ENCODE peak calls at places on chromosome 5, in eight cellular contexts. O is stimulated activated CD8-positive, alpha-beta memory T cell treated with anti-CD3 and anti-CD28 coated beads, Interleukin-15, amount 100 ng/mL, for 24 hours; C is occipital lobe; F is progenitor cell of endocrine pancreas; K is NCI-H1092; G is coronary artery; R is AG04449; A is HAP-1. N is an unnamed sample.

GRCh38 chr5:84436866-84437265 is 52.2 kb upstream of the EDIL3 start:
- DNase-seq in O (no peak), C (no peak), F (no peak), K (no peak), G (no peak), R (no peak), A (no peak), N (no peak)

GRCh38 chr5:158619083-158619788 is 480.5 kb downstream of the EBF1 start:
- DNase-seq in O (no peak), C (no peak), F (no peak), K (peak), G (no peak), R (no peak), A (no peak), N (no peak)

GRCh38 chr5:158498959-158499679 is 600.6 kb downstream of the EBF1 start:
- DNase-seq in O (no peak), C (no peak), F (no peak), K (no peak), G (no peak), R (no peak), A (no peak), N (no peak)

GRCh38 chr5:1793301-1793740 is 6.3 kb downstream of the MRPL36 start:
- DNase-seq in O (no peak), C (no peak), F (no peak), K (no peak), G (no peak), R (no peak), A (no peak), N (no peak)

GRCh38 chr5:177455036-177455660 is 8.5 kb downstream of the PRR7 start:
- DNase-seq in O (peak), C (peak), F (peak), K (peak), G (no peak), R (no peak), A (peak), N (peak)

GRCh38 chr5:151198861-151199260 is 25.0 kb downstream of the CCDC69 start:
- DNase-seq in O (no peak), C (no peak), F (no peak), K (no peak), G (peak), R (no peak), A (no peak), N (no peak)

GRCh38 chr5:8844206-8844605 is 701.7 kb downstream of the SEMA5A start:
- DNase-seq in O (no peak), C (no peak), F (no peak), K (no peak), G (no peak), R (no peak), A (no peak), N (no peak)

GRCh38 chr5:107502711-107503110 is 168.0 kb downstream of the EFNA5 start:
- DNase-seq in O (no peak), C (no peak), F (no peak), K (peak), G (no peak), R (no peak), A (no peak), N (no peak)

GRCh38 chr5:141507387-141508091 is 18.7 kb downstream of the PCDHGC5 start:
- DNase-seq in O (no peak), C (no peak), F (no peak), K (no peak), G (no peak), R (peak), A (no peak), N (no peak)

GRCh38 chr5:68074633-68075032 is 140.9 kb upstream of the PIK3R1 start:
- DNase-seq in O (no peak), C (no peak), F (no peak), K (no peak), G (no peak), R (no peak), A (no peak), N (no peak)

GRCh38 chr5:124741711-124742496 is 4.5 kb downstream of the ZNF608 start:
- DNase-seq in O (no peak), C (no peak), F (no peak), K (no peak), G (no peak), R (no peak), A (peak), N (peak)

GRCh38 chr5:140564196-140565023 is at the start of the genes APBB3 and SLC35A4:
- DNase-seq in O (peak), C (peak), F (peak), K (peak), G (peak), R (peak), A (no peak), N (peak)

GRCh38 chr5:125464847-125465432 is 718.5 kb upstream of the ZNF608 start:
- DNase-seq in O (no peak), C (no peak), F (no peak), K (no peak), G (no peak), R (no peak), A (no peak), N (no peak)

GRCh38 chr5:116423587-116424257 is 150.9 kb downstream of the SEMA6A start:
- DNase-seq in O (no peak), C (no peak), F (no peak), K (no peak), G (no peak), R (no peak), A (no peak), N (no peak)

GRCh38 chr5:80990527-80990926 is 30.4 kb downstream of the RASGRF2 start:
- DNase-seq in O (no peak), C (no peak), F (no peak), K (no peak), G (no peak), R (no peak), A (no peak), N (no peak)

GRCh38 chr5:135241536-135241935 is 157.5 kb downstream of the MACROH2A1 start:
- DNase-seq in O (no peak), C (no peak), F (no peak), K (no peak), G (no peak), R (no peak), A (no peak), N (no peak)

GRCh38 chr5:73205309-73205708 is 32.3 kb downstream of the TMEM174 start:
- DNase-seq in O (no peak), C (no peak), F (no peak), K (peak), G (no peak), R (no peak), A (no peak), N (no peak)

GRCh38 chr5:2742921-2743679 is 8.4 kb downstream of the IRX2 start:
- DNase-seq in O (no peak), C (no peak), F (no peak), K (no peak), G (peak), R (no peak), A (no peak), N (no peak)

GRCh38 chr5:22709743-22710142 is 143.4 kb downstream of the CDH12 start:
- DNase-seq in O (no peak), C (no peak), F (no peak), K (no peak), G (no peak), R (no peak), A (no peak), N (no peak)

GRCh38 chr5:16791036-16791705 is 144.9 kb downstream of the MYO10 start:
- DNase-seq in O (no peak), C (no peak), F (no peak), K (peak), G (no peak), R (no peak), A (peak), N (peak)

GRCh38 chr5:89628876-89629635 is 746.1 kb upstream of the MEF2C start:
- DNase-seq in O (no peak), C (no peak), F (no peak), K (no peak), G (no peak), R (no peak), A (no peak), N (no peak)

GRCh38 chr5:149177911-149178565 is 36.7 kb downstream of the ABLIM3 start:
- DNase-seq in O (no peak), C (no peak), F (no peak), K (no peak), G (no peak), R (no peak), A (no peak), N (no peak)

GRCh38 chr5:96516631-96517071 is 83.6 kb upstream of the PCSK1 start:
- DNase-seq in O (no peak), C (peak), F (no peak), K (no peak), G (no peak), R (no peak), A (no peak), N (no peak)

GRCh38 chr5:63127054-63127453 is 548.4 kb downstream of the LRRC70 start:
- DNase-seq in O (no peak), C (no peak), F (no peak), K (no peak), G (no peak), R (no peak), A (no peak), N (no peak)

GRCh38 chr5:145834917-145835838 is at the start of gene PRELID2:
- DNase-seq in O (peak), C (peak), F (peak), K (peak), G (peak), R (no peak), A (peak), N (peak)

GRCh38 chr5:158354958-158355357 is 496.0 kb upstream of the CLINT1 start:
- DNase-seq in O (no peak), C (no peak), F (no peak), K (no peak), G (no peak), R (no peak), A (no peak), N (no peak)